ENCODE peak calls at places on chromosomes 16 and 17, in ten cellular contexts. Y is fibroblast of mammary gland, L is GM13976, M is PC-3, U is left ventricle myocardium inferior, D is neural crest cell, I is activated B cell treated with CpG ODN at 0.5 μM for 24 hours, T is lower leg skin, P is BE2C, B is HL-60. C is an unnamed sample.

GRCh38 chr17:50117202-50118040 is 12.5 kb downstream of the SAMD14 start:
- DNase-seq in Y (peak), L (peak), M (peak), U (no peak), D (peak), I (peak), T (no peak), P (peak), B (no peak), C (peak)

GRCh38 chr16:53502331-53503269 is at the start of gene AKTIP:
- DNase-seq in Y (peak), L (peak), M (peak), U (peak), D (no peak), I (no peak), T (peak), P (no peak), B (peak), C (peak)

GRCh38 chr16:86919073-86919472 is 340.7 kb downstream of the FOXL1 start:
- DNase-seq in Y (no peak), L (no peak), M (no peak), U (no peak), D (no peak), I (no peak), T (no peak), P (no peak), B (no peak), C (no peak)

GRCh38 chr17:8338806-8339205 is 834 bp upstream of the ODF4 start:
- DNase-seq in Y (no peak), L (no peak), M (no peak), U (no peak), D (no peak), I (no peak), T (no peak), P (no peak), B (no peak), C (no peak)

GRCh38 chr16:74724820-74725549 is 24.3 kb upstream of the MLKL start:
- DNase-seq in Y (peak), L (no peak), M (no peak), U (no peak), D (peak), I (no peak), T (no peak), P (no peak), B (no peak), C (no peak)

GRCh38 chr16:57225978-57226377 is 19.1 kb upstream of the ARL2BP start:
- DNase-seq in Y (no peak), L (no peak), M (no peak), U (no peak), D (no peak), I (no peak), T (no peak), P (no peak), B (no peak), C (no peak)

GRCh38 chr17:559699-560378 is 154.8 kb downstream of the VPS53 start:
- DNase-seq in Y (peak), L (no peak), M (peak), U (peak), D (no peak), I (no peak), T (no peak), P (no peak), B (no peak), C (no peak)

GRCh38 chr16:48235556-48236136 is 8.5 kb upstream of the LONP2 start:
- DNase-seq in Y (peak), L (no peak), M (peak), U (no peak), D (no peak), I (no peak), T (no peak), P (no peak), B (no peak), C (no peak)

GRCh38 chr17:7845359-7846062 is 9.4 kb upstream of the TMEM88 start:
- DNase-seq in Y (no peak), L (no peak), M (no peak), U (no peak), D (no peak), I (no peak), T (no peak), P (no peak), B (no peak), C (no peak)

GRCh38 chr16:19437280-19437679 is 19.6 kb downstream of the TMC5 start:
- DNase-seq in Y (peak), L (no peak), M (no peak), U (no peak), D (no peak), I (no peak), T (no peak), P (no peak), B (no peak), C (no peak)

GRCh38 chr16:14669776-14670175 is 24.3 kb downstream of the PLA2G10 start:
- DNase-seq in Y (no peak), L (no peak), M (peak), U (no peak), D (no peak), I (no peak), T (no peak), P (no peak), B (no peak), C (no peak)

GRCh38 chr17:29577778-29578211 is 9.3 kb downstream of the TP53I13 start:
- DNase-seq in Y (no peak), L (no peak), M (no peak), U (no peak), D (no peak), I (no peak), T (no peak), P (no peak), B (no peak), C (no peak)

GRCh38 chr16:873243-873661 is 72.7 kb upstream of the GNG13 start:
- DNase-seq in Y (no peak), L (no peak), M (no peak), U (peak), D (no peak), I (no peak), T (no peak), P (no peak), B (no peak), C (no peak)

GRCh38 chr17:45936610-45937009 is 42.3 kb downstream of the MAPT start:
- DNase-seq in Y (no peak), L (no peak), M (no peak), U (no peak), D (no peak), I (no peak), T (no peak), P (no peak), B (no peak), C (no peak)

GRCh38 chr17:6996256-6997111 is 635 bp downstream of the ALOX12 start:
- DNase-seq in Y (no peak), L (no peak), M (no peak), U (no peak), D (no peak), I (no peak), T (peak), P (no peak), B (no peak), C (no peak)

GRCh38 chr16:21645261-21645721 is 7.1 kb downstream of the IGSF6 start:
- DNase-seq in Y (peak), L (peak), M (no peak), U (no peak), D (no peak), I (peak), T (no peak), P (no peak), B (no peak), C (no peak)

GRCh38 chr16:87303431-87303930 is 13.7 kb downstream of the C16orf95 start:
- DNase-seq in Y (no peak), L (no peak), M (peak), U (no peak), D (no peak), I (no peak), T (no peak), P (no peak), B (peak), C (no peak)

GRCh38 chr16:2904100-2904921 is 7.4 kb upstream of the FLYWCH1 start:
- DNase-seq in Y (peak), L (peak), M (peak), U (peak), D (peak), I (peak), T (peak), P (peak), B (peak), C (peak)

GRCh38 chr17:347309-347708 is 5.3 kb downstream of the RPH3AL start:
- DNase-seq in Y (no peak), L (no peak), M (no peak), U (no peak), D (no peak), I (no peak), T (peak), P (no peak), B (no peak), C (no peak)

GRCh38 chr17:55177914-55178217 is 86.9 kb upstream of the HLF start:
- DNase-seq in Y (no peak), L (no peak), M (no peak), U (no peak), D (no peak), I (no peak), T (no peak), P (no peak), B (no peak), C (no peak)

GRCh38 chr17:75010683-75011406 is 1.6 kb upstream of the MRPL58 start:
- DNase-seq in Y (peak), L (no peak), M (peak), U (peak), D (no peak), I (no peak), T (no peak), P (peak), B (peak), C (no peak)

GRCh38 chr17:7932483-7932891 is 481 bp downstream of the CNTROB start:
- DNase-seq in Y (peak), L (peak), M (peak), U (no peak), D (no peak), I (peak), T (no peak), P (no peak), B (no peak), C (no peak)

GRCh38 chr17:17372856-17373520 is 69.8 kb downstream of the NT5M start:
- DNase-seq in Y (no peak), L (no peak), M (no peak), U (no peak), D (no peak), I (no peak), T (no peak), P (no peak), B (no peak), C (no peak)

GRCh38 chr16:20851601-20852000 is 45.3 kb downstream of the REXO5 start:
- DNase-seq in Y (peak), L (no peak), M (peak), U (peak), D (no peak), I (no peak), T (peak), P (no peak), B (no peak), C (no peak)

GRCh38 chr16:81630632-81631026 is 148.5 kb upstream of the PLCG2 start:
- DNase-seq in Y (no peak), L (no peak), M (no peak), U (no peak), D (no peak), I (no peak), T (no peak), P (no peak), B (no peak), C (no peak)

GRCh38 chr16:48496571-48497095 is 111.4 kb upstream of the SIAH1 start:
- DNase-seq in Y (no peak), L (no peak), M (no peak), U (no peak), D (no peak), I (no peak), T (peak), P (no peak), B (no peak), C (no peak)

GRCh38 chr16:82801361-82801760 is 174.6 kb downstream of the CDH13 start:
- DNase-seq in Y (peak), L (no peak), M (no peak), U (no peak), D (no peak), I (no peak), T (no peak), P (no peak), B (no peak), C (no peak)

GRCh38 chr16:31274831-31275816 is 15.3 kb downstream of the ITGAM start:
- DNase-seq in Y (no peak), L (no peak), M (no peak), U (no peak), D (no peak), I (no peak), T (peak), P (no peak), B (no peak), C (no peak)

GRCh38 chr16:1057252-1057932 is 15.2 kb upstream of the SSTR5 start:
- DNase-seq in Y (peak), L (peak), M (peak), U (no peak), D (peak), I (no peak), T (no peak), P (peak), B (no peak), C (peak)

GRCh38 chr16:86383488-86384262 is 126.7 kb upstream of the FOXF1 start:
- DNase-seq in Y (peak), L (no peak), M (no peak), U (no peak), D (no peak), I (no peak), T (no peak), P (no peak), B (no peak), C (no peak)

GRCh38 chr17:32267690-32268205 is 2.1 kb downstream of the RHBDL3 start:
- DNase-seq in Y (no peak), L (no peak), M (no peak), U (no peak), D (no peak), I (no peak), T (no peak), P (no peak), B (no peak), C (no peak)

GRCh38 chr17:65593870-65594584 is 32.6 kb upstream of the AXIN2 start:
- DNase-seq in Y (no peak), L (no peak), M (no peak), U (no peak), D (no peak), I (no peak), T (no peak), P (no peak), B (no peak), C (no peak)

GRCh38 chr16:580141-580945 is 9.5 kb upstream of the RAB40C start:
- DNase-seq in Y (no peak), L (no peak), M (no peak), U (no peak), D (no peak), I (no peak), T (no peak), P (no peak), B (no peak), C (no peak)

GRCh38 chr17:83127431-83128160 is 48.2 kb downstream of the METRNL start:
- DNase-seq in Y (no peak), L (no peak), M (no peak), U (no peak), D (no peak), I (no peak), T (peak), P (no peak), B (no peak), C (no peak)

GRCh38 chr16:9012848-9013507 is 49.3 kb upstream of the USP7 start:
- DNase-seq in Y (no peak), L (no peak), M (no peak), U (no peak), D (peak), I (no peak), T (no peak), P (peak), B (no peak), C (peak)

GRCh38 chr16:85238233-85238647 is 126.0 kb upstream of the CIBAR2 start:
- DNase-seq in Y (peak), L (no peak), M (no peak), U (peak), D (no peak), I (no peak), T (peak), P (peak), B (no peak), C (no peak)
- TF ChIP-seq CTCF in Y (peak), L (no peak), M (no peak), U (no peak), D (no peak), I (no peak), T (no peak), P (no peak), B (no peak), C (no peak)

GRCh38 chr17:38798614-38799500 is 499 bp downstream of the PIP4K2B start:
- DNase-seq in Y (peak), L (peak), M (peak), U (peak), D (peak), I (no peak), T (peak), P (no peak), B (peak), C (no peak)
- TF ChIP-seq CTCF in Y (no peak), L (no peak), M (no peak), U (no peak), D (peak), I (no peak), T (no peak), P (peak), B (no peak), C (peak)

DNA sequence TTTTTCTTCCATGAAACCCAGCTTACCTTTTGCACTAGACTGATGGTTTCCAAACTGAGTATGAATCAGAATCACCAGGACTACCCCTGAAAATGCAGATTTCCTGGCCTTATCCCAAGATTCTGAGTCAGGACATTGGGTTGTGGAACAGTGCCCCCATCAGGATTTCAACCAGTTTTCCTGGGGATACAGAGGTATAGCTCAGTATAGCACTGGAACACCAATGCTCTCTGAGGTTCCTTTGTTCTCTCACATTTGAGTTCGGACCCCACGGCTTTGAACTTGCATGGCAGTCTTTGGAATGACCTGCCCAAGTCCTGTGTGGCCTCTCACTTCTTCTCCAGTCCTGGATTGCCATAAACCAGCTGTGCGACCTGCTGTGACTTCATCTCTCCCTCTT is 12.8 kb upstream of the CCL8 start:
- DNase-seq in Y (peak), L (no peak), M (peak), U (no peak), D (no peak), I (no peak), T (peak), P (no peak), B (no peak), C (no peak)
- TF ChIP-seq CTCF in Y (peak), L (no peak), M (no peak), U (peak), D (no peak), I (no peak), T (no peak), P (peak), B (no peak), C (no peak)

GRCh38 chr17:56638536-56639177 is 45.2 kb downstream of the NOG start:
- DNase-seq in Y (peak), L (no peak), M (no peak), U (no peak), D (no peak), I (no peak), T (peak), P (no peak), B (no peak), C (no peak)

GRCh38 chr17:56637254-56637653 is 43.8 kb downstream of the NOG start:
- DNase-seq in Y (no peak), L (no peak), M (no peak), U (no peak), D (no peak), I (no peak), T (peak), P (no peak), B (no peak), C (no peak)

GRCh38 chr17:56641894-56642293 is 48.4 kb downstream of the NOG start:
- DNase-seq in Y (no peak), L (no peak), M (no peak), U (no peak), D (no peak), I (no peak), T (peak), P (no peak), B (no peak), C (no peak)

GRCh38 chr17:56640116-56640515 is 46.6 kb downstream of the NOG start:
- DNase-seq in Y (no peak), L (no peak), M (no peak), U (no peak), D (no peak), I (no peak), T (peak), P (no peak), B (no peak), C (no peak)

DNA sequence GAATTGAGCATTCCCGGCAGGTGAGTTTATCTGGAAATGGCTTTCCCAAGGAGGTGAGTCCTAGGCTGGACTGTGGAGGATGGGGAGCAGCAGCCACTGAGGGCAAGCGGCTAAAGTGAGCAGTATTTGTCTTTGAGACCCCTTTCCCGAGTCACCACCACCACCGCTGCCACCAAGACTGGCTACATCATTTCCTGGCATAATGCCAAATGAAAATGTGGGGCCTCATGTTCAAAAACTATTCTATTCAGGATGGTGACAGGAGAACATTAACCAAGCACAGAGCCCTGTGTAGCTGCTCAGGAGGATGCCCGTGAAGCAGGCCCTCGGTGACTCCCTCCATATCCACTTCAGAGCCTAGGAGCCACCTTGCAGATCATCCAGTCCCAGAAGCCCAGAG is 46.0 kb downstream of the NOG start:
- DNase-seq in Y (no peak), L (no peak), M (no peak), U (no peak), D (no peak), I (no peak), T (peak), P (no peak), B (no peak), C (no peak)
- TF ChIP-seq CTCF in Y (no peak), L (no peak), M (no peak), U (no peak), D (no peak), I (no peak), T (no peak), P (no peak), B (no peak), C (no peak)

GRCh38 chr17:81870155-81870977 is 771 bp downstream of the ARHGDIA start:
- DNase-seq in Y (peak), L (no peak), M (peak), U (no peak), D (no peak), I (peak), T (peak), P (peak), B (no peak), C (no peak)

GRCh38 chr17:81868674-81869220 is 2.4 kb downstream of the ARHGDIA start:
- DNase-seq in Y (peak), L (no peak), M (peak), U (no peak), D (no peak), I (no peak), T (no peak), P (peak), B (no peak), C (no peak)

GRCh38 chr17:81869221-81870154 is 1.6 kb downstream of the ARHGDIA start:
- DNase-seq in Y (peak), L (peak), M (peak), U (no peak), D (peak), I (peak), T (no peak), P (peak), B (no peak), C (peak)

GRCh38 chr17:81870978-81871386 is at the start of gene ARHGDIA:
- DNase-seq in Y (peak), L (peak), M (no peak), U (no peak), D (no peak), I (no peak), T (no peak), P (no peak), B (no peak), C (no peak)

DNA sequence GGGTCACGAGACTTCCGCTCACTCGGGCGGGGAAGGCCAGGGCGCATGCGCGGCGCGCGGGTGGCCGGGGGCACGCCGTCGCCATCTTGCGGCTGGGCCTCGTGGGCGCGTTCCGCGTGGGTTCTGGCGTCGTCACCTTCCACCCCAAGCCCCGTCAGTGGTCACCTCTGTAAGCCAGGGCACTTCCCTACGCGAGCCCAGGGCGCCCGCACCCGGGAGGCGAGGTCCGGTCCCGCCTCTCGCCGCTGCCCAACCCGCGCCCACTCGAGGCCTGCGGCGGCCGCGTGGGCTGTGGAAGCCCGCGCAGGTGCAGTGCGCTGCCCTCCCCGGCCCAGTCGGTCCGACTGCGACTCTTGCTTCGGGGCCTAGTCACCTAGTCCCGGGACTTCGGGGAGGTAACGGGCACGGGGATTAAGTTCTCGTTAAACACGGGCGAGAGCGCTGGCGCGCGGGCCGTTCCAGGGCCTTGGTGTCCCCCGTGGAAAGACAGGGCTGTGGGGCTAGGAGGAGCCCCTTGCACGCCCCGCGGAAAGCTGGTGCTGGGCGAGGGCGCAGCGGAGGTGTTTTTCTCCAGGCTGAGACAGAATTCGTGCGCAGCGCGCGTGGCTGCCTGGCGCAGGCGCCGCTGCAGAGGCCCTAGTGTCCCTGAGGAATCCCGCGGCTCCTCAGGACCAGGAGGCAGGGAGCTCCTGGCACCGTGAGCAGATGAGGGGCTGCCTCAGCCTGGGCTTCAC is 417 bp upstream of the ARHGDIA start:
- DNase-seq in Y (peak), L (peak), M (peak), U (peak), D (peak), I (peak), T (peak), P (peak), B (peak), C (peak)
- TF ChIP-seq CTCF in Y (no peak), L (peak), M (peak), U (peak), D (peak), I (no peak), T (no peak), P (no peak), B (no peak), C (peak)

GRCh38 chr16:28562199-28562598 is 8.5 kb downstream of the SGF29 start:
- DNase-seq in Y (no peak), L (no peak), M (no peak), U (no peak), D (no peak), I (no peak), T (no peak), P (no peak), B (no peak), C (no peak)
- TF ChIP-seq CTCF in Y (no peak), L (no peak), M (no peak), U (no peak), D (no peak), I (no peak), T (no peak), P (no peak), B (no peak), C (no peak)